ENCODE peak calls at places on chromosomes 5 and 9, in eight cellular contexts. One of them, this sample, is unnamed.

GRCh38 chr9:131138676-131139075 is 13.3 kb downstream of the NUP214 start:
- DNase-seq in heart right ventricle: no peak
- DNase-seq in PC-9: no peak
- DNase-seq in Panc1: no peak
- DNase-seq in HCT116: no peak
- DNase-seq in tibial artery: no peak
- DNase-seq in CD8-positive, alpha-beta T cell: no peak
- DNase-seq in kidney epithelial cell: no peak
- DNase-seq in this sample: no peak

GRCh38 chr5:96434201-96434645 is 1.2 kb upstream of the PCSK1 start:
- DNase-seq in tibial artery: peak; percentile 72
- DNase-seq in PC-9: peak; percentile 27
- DNase-seq in heart right ventricle: peak; percentile 59
- DNase-seq in kidney epithelial cell: peak; percentile 41
- DNase-seq in CD8-positive, alpha-beta T cell: no peak
- DNase-seq in Panc1: no peak
- DNase-seq in HCT116: peak; percentile 7
- DNase-seq in this sample: no peak

GRCh38 chr5:37869221-37869620 is 29.4 kb upstream of the GDNF start:
- DNase-seq in kidney epithelial cell: no peak
- DNase-seq in heart right ventricle: no peak
- DNase-seq in Panc1: no peak
- DNase-seq in PC-9: no peak
- DNase-seq in CD8-positive, alpha-beta T cell: no peak
- DNase-seq in HCT116: no peak
- DNase-seq in tibial artery: no peak
- DNase-seq in this sample: no peak

GRCh38 chr5:6003040-6003825 is 375.1 kb downstream of the MED10 start:
- DNase-seq in CD8-positive, alpha-beta T cell: no peak
- DNase-seq in PC-9: no peak
- DNase-seq in kidney epithelial cell: no peak
- DNase-seq in HCT116: no peak
- DNase-seq in heart right ventricle: no peak
- DNase-seq in Panc1: no peak
- DNase-seq in tibial artery: no peak
- DNase-seq in this sample: no peak

GRCh38 chr5:135660826-135661555 is 82.2 kb upstream of the CXCL14 start:
- DNase-seq in CD8-positive, alpha-beta T cell: no peak
- DNase-seq in Panc1: no peak
- DNase-seq in heart right ventricle: no peak
- DNase-seq in kidney epithelial cell: peak; percentile 34
- DNase-seq in tibial artery: no peak
- DNase-seq in HCT116: no peak
- DNase-seq in PC-9: no peak
- DNase-seq in this sample: no peak

GRCh38 chr5:180602481-180603075 is 11.3 kb upstream of the SCGB3A1 start:
- DNase-seq in PC-9: no peak
- DNase-seq in heart right ventricle: no peak
- DNase-seq in tibial artery: peak; percentile 16
- DNase-seq in HCT116: no peak
- DNase-seq in Panc1: no peak
- DNase-seq in CD8-positive, alpha-beta T cell: no peak
- DNase-seq in kidney epithelial cell: no peak
- DNase-seq in this sample: no peak

GRCh38 chr9:98189412-98189811 is 3.0 kb downstream of the CORO2A start:
- DNase-seq in PC-9: no peak
- DNase-seq in heart right ventricle: no peak
- DNase-seq in kidney epithelial cell: no peak
- DNase-seq in HCT116: no peak
- DNase-seq in tibial artery: no peak
- DNase-seq in Panc1: no peak
- DNase-seq in CD8-positive, alpha-beta T cell: no peak
- DNase-seq in this sample: no peak

GRCh38 chr5:45336464-45336863 is 359.7 kb downstream of the HCN1 start:
- DNase-seq in PC-9: no peak
- DNase-seq in CD8-positive, alpha-beta T cell: no peak
- DNase-seq in tibial artery: no peak
- DNase-seq in HCT116: no peak
- DNase-seq in heart right ventricle: no peak
- DNase-seq in Panc1: no peak
- DNase-seq in kidney epithelial cell: no peak
- DNase-seq in this sample: no peak

GRCh38 chr5:115559524-115559923 is 14.9 kb upstream of the FEM1C start:
- DNase-seq in kidney epithelial cell: no peak
- DNase-seq in heart right ventricle: no peak
- DNase-seq in CD8-positive, alpha-beta T cell: no peak
- DNase-seq in tibial artery: no peak
- DNase-seq in Panc1: no peak
- DNase-seq in PC-9: no peak
- DNase-seq in HCT116: no peak
- DNase-seq in this sample: no peak

GRCh38 chr9:108033976-108034964 is 544.7 kb upstream of the KLF4 start:
- DNase-seq in Panc1: no peak
- DNase-seq in CD8-positive, alpha-beta T cell: no peak
- DNase-seq in kidney epithelial cell: no peak
- DNase-seq in HCT116: no peak
- DNase-seq in tibial artery: no peak
- DNase-seq in heart right ventricle: no peak
- DNase-seq in PC-9: no peak
- DNase-seq in this sample: no peak

GRCh38 chr9:87350915-87351314 is 146.8 kb upstream of the DAPK1 start:
- DNase-seq in kidney epithelial cell: no peak
- DNase-seq in HCT116: no peak
- DNase-seq in CD8-positive, alpha-beta T cell: no peak
- DNase-seq in heart right ventricle: no peak
- DNase-seq in Panc1: no peak
- DNase-seq in PC-9: no peak
- DNase-seq in tibial artery: no peak
- DNase-seq in this sample: no peak

GRCh38 chr5:1439388-1440097 is 5.7 kb downstream of the SLC6A3 start:
- DNase-seq in PC-9: no peak
- DNase-seq in HCT116: no peak
- DNase-seq in Panc1: no peak
- DNase-seq in heart right ventricle: no peak
- DNase-seq in CD8-positive, alpha-beta T cell: peak; percentile 13
- DNase-seq in tibial artery: peak; percentile 47
- DNase-seq in kidney epithelial cell: no peak
- DNase-seq in this sample: no peak

GRCh38 chr9:136994180-136994884 is 2.0 kb downstream of the CLIC3 start:
- DNase-seq in Panc1: no peak
- DNase-seq in tibial artery: no peak
- DNase-seq in heart right ventricle: no peak
- DNase-seq in PC-9: no peak
- DNase-seq in kidney epithelial cell: no peak
- DNase-seq in CD8-positive, alpha-beta T cell: no peak
- DNase-seq in HCT116: no peak
- DNase-seq in this sample: no peak

GRCh38 chr9:136991993-136992818 is at the start of gene PAXX:
- DNase-seq in tibial artery: peak; percentile 94
- DNase-seq in CD8-positive, alpha-beta T cell: peak; percentile 96
- DNase-seq in HCT116: peak; percentile 81
- DNase-seq in PC-9: peak; percentile 97
- DNase-seq in heart right ventricle: peak; percentile 95
- DNase-seq in kidney epithelial cell: peak; percentile 67
- DNase-seq in Panc1: no peak
- DNase-seq in this sample: peak; percentile 85

GRCh38 chr9:136995370-136995769 is 998 bp downstream of the CLIC3 start:
- DNase-seq in tibial artery: no peak
- DNase-seq in CD8-positive, alpha-beta T cell: no peak
- DNase-seq in kidney epithelial cell: no peak
- DNase-seq in Panc1: no peak
- DNase-seq in PC-9: no peak
- DNase-seq in HCT116: no peak
- DNase-seq in heart right ventricle: no peak
- DNase-seq in this sample: no peak

GRCh38 chr9:136994885-136995224 is 1.5 kb downstream of the CLIC3 start:
- DNase-seq in CD8-positive, alpha-beta T cell: no peak
- DNase-seq in Panc1: no peak
- DNase-seq in HCT116: no peak
- DNase-seq in PC-9: no peak
- DNase-seq in tibial artery: no peak
- DNase-seq in heart right ventricle: no peak
- DNase-seq in kidney epithelial cell: no peak
- DNase-seq in this sample: no peak

DNA sequence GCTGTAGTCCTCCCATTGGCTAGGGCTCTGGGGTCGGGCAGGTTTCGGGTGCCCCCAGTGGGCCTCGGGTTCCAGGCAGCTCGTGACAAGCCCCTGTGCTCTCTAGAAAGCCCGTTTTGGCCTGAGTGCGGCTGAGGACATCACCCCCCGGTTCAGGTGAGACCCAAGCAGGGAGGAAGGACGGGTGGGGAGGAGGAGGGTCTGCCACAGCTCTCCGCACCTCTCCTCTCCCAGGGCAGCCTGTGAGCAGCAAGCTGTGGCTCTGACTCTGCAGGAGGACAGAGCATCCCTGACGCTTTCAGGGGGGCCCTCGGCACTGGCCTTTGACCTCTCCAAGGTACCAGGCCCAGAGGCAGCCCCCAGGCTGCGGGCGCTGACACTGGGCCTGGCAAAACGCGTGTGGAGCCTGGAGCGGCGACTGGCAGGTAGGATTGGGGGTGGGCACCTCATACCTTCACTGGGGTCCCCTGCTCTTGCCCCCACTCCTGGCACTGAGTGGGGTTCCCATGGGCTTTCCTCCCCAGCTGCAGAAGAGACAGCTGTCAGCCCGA is 672 bp downstream of the PAXX start:
- DNase-seq in heart right ventricle: no peak
- DNase-seq in PC-9: no peak
- DNase-seq in Panc1: no peak
- DNase-seq in tibial artery: no peak
- DNase-seq in HCT116: no peak
- DNase-seq in CD8-positive, alpha-beta T cell: no peak
- DNase-seq in kidney epithelial cell: no peak
- DNase-seq in this sample: no peak
- TF ChIP-seq CTCF in heart right ventricle: no peak
- TF ChIP-seq CTCF in PC-9: no peak
- TF ChIP-seq CTCF in Panc1: no peak
- TF ChIP-seq CTCF in tibial artery: no peak
- TF ChIP-seq CTCF in HCT116: no peak
- TF ChIP-seq CTCF in CD8-positive, alpha-beta T cell: no peak
- TF ChIP-seq CTCF in kidney epithelial cell: no peak
- TF ChIP-seq CTCF in this sample: no peak

DNA sequence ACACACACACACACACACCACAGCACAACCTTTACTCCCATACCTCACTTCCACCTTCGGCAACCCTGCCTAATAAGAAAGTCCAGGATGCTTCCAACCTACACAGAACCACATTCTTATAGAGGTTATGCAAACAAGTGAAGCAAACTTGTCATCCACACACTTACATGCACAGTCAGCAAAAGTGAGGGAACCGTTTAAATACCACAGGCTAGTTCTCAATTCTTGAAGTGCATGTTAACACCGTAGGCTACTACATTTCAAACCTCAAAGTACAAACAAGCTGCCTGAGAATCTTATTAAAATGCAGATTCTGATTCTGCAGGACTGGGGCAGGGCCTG is 10.4 kb upstream of the ABLIM3 start:
- DNase-seq in CD8-positive, alpha-beta T cell: no peak
- DNase-seq in heart right ventricle: no peak
- DNase-seq in PC-9: no peak
- DNase-seq in HCT116: no peak
- DNase-seq in tibial artery: no peak
- DNase-seq in Panc1: no peak
- DNase-seq in kidney epithelial cell: no peak
- DNase-seq in this sample: no peak
- H3K27me3 ChIP-seq in CD8-positive, alpha-beta T cell: peaks cover 5% of the 10 kb centered on the region
- H3K27me3 ChIP-seq in heart right ventricle: no peaks in the 10 kb centered on the region
- H3K27me3 ChIP-seq in PC-9: no peaks in the 10 kb centered on the region
- H3K27me3 ChIP-seq in HCT116: no peaks in the 10 kb centered on the region
- H3K27me3 ChIP-seq in tibial artery: no peaks in the 10 kb centered on the region
- H3K27me3 ChIP-seq in Panc1: no peaks in the 10 kb centered on the region
- H3K27me3 ChIP-seq in kidney epithelial cell: no peaks in the 10 kb centered on the region
- H3K27me3 ChIP-seq in this sample: no peaks in the 10 kb centered on the region

GRCh38 chr9:100472268-100472667 is 681 bp upstream of the TMEFF1 start:
- DNase-seq in tibial artery: no peak
- DNase-seq in kidney epithelial cell: no peak
- DNase-seq in HCT116: no peak
- DNase-seq in heart right ventricle: no peak
- DNase-seq in PC-9: no peak
- DNase-seq in CD8-positive, alpha-beta T cell: no peak
- DNase-seq in Panc1: no peak
- DNase-seq in this sample: no peak

GRCh38 chr9:100473271-100474081 is 527 bp downstream of the TMEFF1 start:
- DNase-seq in tibial artery: no peak
- DNase-seq in PC-9: peak; percentile 47
- DNase-seq in Panc1: no peak
- DNase-seq in CD8-positive, alpha-beta T cell: peak; percentile 50
- DNase-seq in heart right ventricle: peak; percentile 17
- DNase-seq in HCT116: no peak
- DNase-seq in kidney epithelial cell: no peak
- DNase-seq in this sample: no peak

GRCh38 chr9:100474082-100474949 is 1.4 kb downstream of the TMEFF1 start:
- DNase-seq in heart right ventricle: no peak
- DNase-seq in tibial artery: no peak
- DNase-seq in HCT116: no peak
- DNase-seq in Panc1: no peak
- DNase-seq in PC-9: no peak
- DNase-seq in kidney epithelial cell: no peak
- DNase-seq in CD8-positive, alpha-beta T cell: no peak
- DNase-seq in this sample: no peak

GRCh38 chr9:100474950-100475276 is 2.0 kb downstream of the TMEFF1 start:
- DNase-seq in kidney epithelial cell: no peak
- DNase-seq in Panc1: no peak
- DNase-seq in tibial artery: no peak
- DNase-seq in HCT116: no peak
- DNase-seq in PC-9: no peak
- DNase-seq in CD8-positive, alpha-beta T cell: no peak
- DNase-seq in heart right ventricle: no peak
- DNase-seq in this sample: no peak

GRCh38 chr9:100472725-100473261 is at the start of gene TMEFF1:
- DNase-seq in kidney epithelial cell: no peak
- DNase-seq in PC-9: peak; percentile 40
- DNase-seq in Panc1: no peak
- DNase-seq in tibial artery: no peak
- DNase-seq in HCT116: no peak
- DNase-seq in CD8-positive, alpha-beta T cell: peak; percentile 49
- DNase-seq in heart right ventricle: peak; percentile 36
- DNase-seq in this sample: no peak
- TF ChIP-seq CTCF in kidney epithelial cell: peak; percentile 21
- TF ChIP-seq CTCF in PC-9: no peak
- TF ChIP-seq CTCF in Panc1: peak; percentile 49
- TF ChIP-seq CTCF in tibial artery: no peak
- TF ChIP-seq CTCF in HCT116: no peak
- TF ChIP-seq CTCF in CD8-positive, alpha-beta T cell: no peak
- TF ChIP-seq CTCF in heart right ventricle: no peak
- TF ChIP-seq CTCF in this sample: no peak

DNA sequence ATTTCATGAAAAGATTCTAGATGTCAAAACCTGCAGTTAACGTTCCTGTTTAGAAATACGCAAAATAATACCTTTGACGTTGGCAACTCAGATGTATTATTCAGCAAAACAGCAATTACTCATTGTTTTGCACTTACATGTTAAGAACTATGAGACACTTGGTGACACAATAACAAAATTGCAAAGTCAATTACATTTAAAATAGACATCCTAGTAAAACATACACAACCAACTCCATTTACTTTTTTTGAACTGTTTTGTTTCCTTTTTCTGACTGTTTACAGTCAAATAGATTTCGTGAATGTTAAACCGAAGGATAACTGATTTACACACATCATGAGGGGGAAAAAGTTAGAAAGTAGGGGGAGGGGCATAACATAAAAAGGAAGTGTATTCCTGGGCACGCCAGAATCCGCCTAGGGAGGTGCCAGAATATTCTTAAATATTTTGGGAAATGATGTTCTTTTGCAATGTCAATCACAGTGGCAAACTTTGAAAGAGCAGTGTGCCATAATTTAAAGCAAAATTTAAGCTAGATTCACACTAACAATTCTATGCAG is 220.1 kb downstream of the MEF2C start:
- DNase-seq in heart right ventricle: no peak
- DNase-seq in HCT116: no peak
- DNase-seq in CD8-positive, alpha-beta T cell: no peak
- DNase-seq in Panc1: no peak
- DNase-seq in tibial artery: no peak
- DNase-seq in kidney epithelial cell: no peak
- DNase-seq in PC-9: no peak
- DNase-seq in this sample: no peak
- H3K27me3 ChIP-seq in heart right ventricle: peaks cover 15% of the 10 kb centered on the region
- H3K27me3 ChIP-seq in HCT116: no peaks in the 10 kb centered on the region
- H3K27me3 ChIP-seq in CD8-positive, alpha-beta T cell: peaks cover 64% of the 10 kb centered on the region
- H3K27me3 ChIP-seq in Panc1: no peaks in the 10 kb centered on the region
- H3K27me3 ChIP-seq in tibial artery: peaks cover 85% of the 10 kb centered on the region
- H3K27me3 ChIP-seq in kidney epithelial cell: peaks cover 60% of the 10 kb centered on the region
- H3K27me3 ChIP-seq in PC-9: no peaks in the 10 kb centered on the region
- H3K27me3 ChIP-seq in this sample: peaks cover 98% of the 10 kb centered on the region

This sample was measured in gastrocnemius medialis.